ENCODE peak calls at places on chromosomes 16 and 17, in nine cellular contexts. One of them, this sample, is unnamed. For H3K27me3, H3K4me1 and H3K9me3, the result is how much of the 10 kb centered on the place peaks cover.

GRCh38 chr17:79940381-79941087 is 95.1 kb downstream of the TBC1D16 start:
- DNase-seq in K562: no peak
- DNase-seq in PC-3: no peak
- DNase-seq in NT2/D1: no peak
- DNase-seq in fibroblast of lung: no peak
- DNase-seq in suprapubic skin: peak
- DNase-seq in upper lobe of right lung: peak
- DNase-seq in heart right ventricle: peak
- DNase-seq in tibial nerve: no peak
- DNase-seq in this sample: no peak

GRCh38 chr16:67499159-67499558 is 15.8 kb upstream of the AGRP start:
- DNase-seq in fibroblast of lung: no peak
- DNase-seq in upper lobe of right lung: no peak
- DNase-seq in K562: no peak
- DNase-seq in PC-3: no peak
- DNase-seq in NT2/D1: no peak
- DNase-seq in suprapubic skin: no peak
- DNase-seq in heart right ventricle: no peak
- DNase-seq in tibial nerve: no peak
- DNase-seq in this sample: no peak

GRCh38 chr17:80637286-80637703 is 92.7 kb downstream of the RPTOR start:
- DNase-seq in upper lobe of right lung: no peak
- DNase-seq in heart right ventricle: no peak
- DNase-seq in PC-3: no peak
- DNase-seq in suprapubic skin: no peak
- DNase-seq in K562: no peak
- DNase-seq in NT2/D1: no peak
- DNase-seq in fibroblast of lung: no peak
- DNase-seq in tibial nerve: no peak
- DNase-seq in this sample: no peak

GRCh38 chr17:48335168-48335567 is 94.8 kb downstream of the SKAP1 start:
- DNase-seq in upper lobe of right lung: no peak
- DNase-seq in PC-3: no peak
- DNase-seq in fibroblast of lung: no peak
- DNase-seq in NT2/D1: no peak
- DNase-seq in tibial nerve: no peak
- DNase-seq in suprapubic skin: no peak
- DNase-seq in K562: no peak
- DNase-seq in heart right ventricle: no peak
- DNase-seq in this sample: no peak

GRCh38 chr16:2912330-2913199 is 834 bp downstream of the FLYWCH1 start:
- DNase-seq in PC-3: peak
- DNase-seq in upper lobe of right lung: peak
- DNase-seq in NT2/D1: no peak
- DNase-seq in K562: peak
- DNase-seq in fibroblast of lung: peak
- DNase-seq in tibial nerve: no peak
- DNase-seq in heart right ventricle: peak
- DNase-seq in suprapubic skin: no peak
- DNase-seq in this sample: peak

GRCh38 chr17:48351916-48352332 is 78.1 kb downstream of the SKAP1 start:
- DNase-seq in NT2/D1: peak
- DNase-seq in upper lobe of right lung: no peak
- DNase-seq in PC-3: peak
- DNase-seq in heart right ventricle: no peak
- DNase-seq in tibial nerve: no peak
- DNase-seq in fibroblast of lung: peak
- DNase-seq in suprapubic skin: no peak
- DNase-seq in K562: peak
- DNase-seq in this sample: peak

GRCh38 chr16:17445421-17445820 is 25.3 kb downstream of the XYLT1 start:
- DNase-seq in fibroblast of lung: no peak
- DNase-seq in tibial nerve: no peak
- DNase-seq in heart right ventricle: no peak
- DNase-seq in NT2/D1: no peak
- DNase-seq in upper lobe of right lung: no peak
- DNase-seq in PC-3: no peak
- DNase-seq in suprapubic skin: no peak
- DNase-seq in K562: no peak
- DNase-seq in this sample: no peak

GRCh38 chr16:51880776-51881175 is 666.2 kb downstream of the TOX3 start:
- DNase-seq in K562: no peak
- DNase-seq in NT2/D1: no peak
- DNase-seq in heart right ventricle: no peak
- DNase-seq in suprapubic skin: no peak
- DNase-seq in tibial nerve: no peak
- DNase-seq in fibroblast of lung: peak
- DNase-seq in PC-3: peak
- DNase-seq in upper lobe of right lung: no peak
- DNase-seq in this sample: no peak

GRCh38 chr16:59605706-59606105 is 871.6 kb upstream of the GOT2 start:
- DNase-seq in tibial nerve: no peak
- DNase-seq in K562: no peak
- DNase-seq in heart right ventricle: no peak
- DNase-seq in NT2/D1: no peak
- DNase-seq in upper lobe of right lung: no peak
- DNase-seq in fibroblast of lung: no peak
- DNase-seq in PC-3: no peak
- DNase-seq in suprapubic skin: no peak
- DNase-seq in this sample: no peak

GRCh38 chr17:61129876-61130275 is 269.8 kb upstream of the TBX2 start:
- DNase-seq in upper lobe of right lung: no peak
- DNase-seq in fibroblast of lung: no peak
- DNase-seq in K562: no peak
- DNase-seq in PC-3: no peak
- DNase-seq in NT2/D1: no peak
- DNase-seq in tibial nerve: no peak
- DNase-seq in heart right ventricle: no peak
- DNase-seq in suprapubic skin: no peak
- DNase-seq in this sample: no peak

GRCh38 chr17:61130320-61130719 is 269.3 kb upstream of the TBX2 start:
- DNase-seq in upper lobe of right lung: no peak
- DNase-seq in fibroblast of lung: no peak
- DNase-seq in heart right ventricle: no peak
- DNase-seq in NT2/D1: no peak
- DNase-seq in tibial nerve: no peak
- DNase-seq in suprapubic skin: no peak
- DNase-seq in PC-3: no peak
- DNase-seq in K562: no peak
- DNase-seq in this sample: no peak

GRCh38 chr17:61131555-61131954 is 268.1 kb upstream of the TBX2 start:
- DNase-seq in K562: no peak
- DNase-seq in heart right ventricle: no peak
- DNase-seq in NT2/D1: no peak
- DNase-seq in PC-3: no peak
- DNase-seq in upper lobe of right lung: no peak
- DNase-seq in tibial nerve: no peak
- DNase-seq in suprapubic skin: no peak
- DNase-seq in fibroblast of lung: no peak
- DNase-seq in this sample: no peak

GRCh38 chr17:61133853-61134252 is 265.8 kb upstream of the TBX2 start:
- DNase-seq in K562: no peak
- DNase-seq in suprapubic skin: no peak
- DNase-seq in PC-3: no peak
- DNase-seq in fibroblast of lung: no peak
- DNase-seq in upper lobe of right lung: no peak
- DNase-seq in tibial nerve: no peak
- DNase-seq in heart right ventricle: no peak
- DNase-seq in NT2/D1: no peak
- DNase-seq in this sample: no peak

DNA sequence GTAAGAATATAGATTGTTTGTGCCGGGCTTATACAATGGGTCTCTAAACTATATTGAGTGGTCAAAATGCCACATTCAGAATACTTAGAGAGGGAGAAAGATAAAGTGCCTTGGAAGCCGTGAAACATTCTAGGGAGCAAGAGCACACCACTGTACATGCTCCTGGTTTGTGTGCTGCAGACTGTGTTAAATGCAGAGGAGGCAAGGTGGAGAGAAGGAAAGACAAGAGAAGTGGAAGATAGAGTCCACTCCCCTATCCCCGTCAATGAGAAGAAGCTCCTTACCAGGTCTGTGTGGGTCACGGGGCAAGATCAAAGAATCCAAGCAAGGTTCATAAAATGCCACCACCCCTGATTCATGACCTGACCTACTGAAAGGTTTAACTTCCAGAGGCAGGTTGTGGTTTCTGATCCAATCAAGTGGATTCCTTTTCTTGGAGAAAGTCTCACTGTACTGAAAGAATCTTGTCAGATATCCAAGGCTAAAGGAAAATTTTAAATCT is 267.1 kb upstream of the TBX2 start:
- DNase-seq in tibial nerve: no peak
- DNase-seq in K562: no peak
- DNase-seq in NT2/D1: no peak
- DNase-seq in fibroblast of lung: no peak
- DNase-seq in upper lobe of right lung: no peak
- DNase-seq in heart right ventricle: no peak
- DNase-seq in PC-3: no peak
- DNase-seq in suprapubic skin: no peak
- DNase-seq in this sample: no peak
- H3K27me3 ChIP-seq in tibial nerve: under half
- H3K27me3 ChIP-seq in K562: under half
- H3K27me3 ChIP-seq in NT2/D1: under half
- H3K27me3 ChIP-seq in fibroblast of lung: under half
- H3K27me3 ChIP-seq in upper lobe of right lung: under half
- H3K27me3 ChIP-seq in heart right ventricle: under half
- H3K27me3 ChIP-seq in PC-3: under half
- H3K27me3 ChIP-seq in suprapubic skin: under half
- H3K27me3 ChIP-seq in this sample: under half

DNA sequence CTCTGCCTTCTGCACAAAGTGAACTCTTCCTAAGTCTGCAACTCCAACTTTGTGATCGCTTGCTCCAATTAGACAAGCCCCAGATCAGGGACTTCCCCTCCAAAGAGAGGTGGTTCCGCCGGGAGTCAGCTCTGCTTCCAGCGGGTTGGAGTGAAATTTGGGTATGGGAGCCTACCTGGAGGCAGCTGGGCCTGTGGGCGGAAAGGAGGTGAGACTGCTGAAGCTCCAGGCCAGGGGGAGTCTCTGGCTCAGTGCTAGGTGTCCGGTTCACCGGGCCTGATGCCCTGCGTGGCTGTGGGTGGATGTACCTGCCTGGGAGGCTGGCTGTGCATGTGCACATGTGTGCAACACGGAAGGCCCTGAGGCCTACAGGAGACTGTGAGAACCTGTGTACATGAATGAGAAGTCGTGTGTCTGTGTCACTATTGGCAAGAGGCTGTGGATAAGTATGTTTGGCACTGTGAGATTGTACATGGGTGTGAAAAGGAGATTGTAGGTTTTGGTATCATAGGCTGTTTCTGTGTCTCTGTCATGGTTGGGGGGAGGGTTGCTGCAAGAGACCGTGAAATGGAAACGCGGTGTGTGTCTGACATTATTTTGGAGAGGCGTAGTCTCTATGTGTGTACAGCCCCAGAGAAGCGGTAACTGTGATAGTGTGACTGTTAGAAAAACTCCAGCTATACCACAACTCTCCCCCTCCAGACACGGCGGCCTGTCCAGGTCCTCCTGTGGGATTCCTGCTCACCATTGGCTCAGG is 4.2 kb downstream of the LHX1 start:
- DNase-seq in upper lobe of right lung: no peak
- DNase-seq in fibroblast of lung: no peak
- DNase-seq in heart right ventricle: no peak
- DNase-seq in K562: no peak
- DNase-seq in NT2/D1: no peak
- DNase-seq in tibial nerve: no peak
- DNase-seq in suprapubic skin: no peak
- DNase-seq in PC-3: no peak
- DNase-seq in this sample: no peak
- H3K4me1 ChIP-seq in upper lobe of right lung: under half
- H3K4me1 ChIP-seq in fibroblast of lung: under half
- H3K4me1 ChIP-seq in heart right ventricle: under half
- H3K4me1 ChIP-seq in K562: under half
- H3K4me1 ChIP-seq in NT2/D1: under half
- H3K4me1 ChIP-seq in tibial nerve: under half
- H3K4me1 ChIP-seq in suprapubic skin: half or more
- H3K4me1 ChIP-seq in PC-3: under half
- H3K4me1 ChIP-seq in this sample: under half

DNA sequence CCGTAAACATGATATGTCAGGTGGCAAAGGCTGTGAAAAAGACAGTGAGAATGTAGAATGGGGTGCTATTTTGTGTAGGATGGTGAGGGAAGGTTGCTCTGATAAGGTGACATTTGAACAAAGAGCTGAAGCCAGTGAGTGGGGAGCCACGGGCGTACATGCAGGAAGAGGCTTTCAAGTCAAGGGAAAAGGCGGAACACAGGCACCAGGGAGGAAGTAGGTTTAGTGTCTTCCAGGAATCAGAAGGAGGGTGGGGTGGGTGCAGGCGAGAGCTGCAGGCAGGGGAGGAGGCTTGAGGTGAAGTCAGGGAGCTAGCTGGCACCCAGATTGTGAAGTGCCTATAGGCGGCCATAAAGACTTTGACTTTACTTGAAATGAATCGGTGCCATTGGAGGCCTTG is 14.1 kb downstream of the ZFP90 start:
- DNase-seq in NT2/D1: no peak
- DNase-seq in suprapubic skin: no peak
- DNase-seq in fibroblast of lung: no peak
- DNase-seq in K562: no peak
- DNase-seq in heart right ventricle: no peak
- DNase-seq in PC-3: no peak
- DNase-seq in tibial nerve: no peak
- DNase-seq in upper lobe of right lung: no peak
- DNase-seq in this sample: no peak
- H3K9me3 ChIP-seq in NT2/D1: half or more
- H3K9me3 ChIP-seq in suprapubic skin: half or more
- H3K9me3 ChIP-seq in fibroblast of lung: under half
- H3K9me3 ChIP-seq in K562: under half
- H3K9me3 ChIP-seq in heart right ventricle: half or more
- H3K9me3 ChIP-seq in PC-3: under half
- H3K9me3 ChIP-seq in tibial nerve: under half
- H3K9me3 ChIP-seq in upper lobe of right lung: half or more
- H3K9me3 ChIP-seq in this sample: half or more

GRCh38 chr16:29899516-29900101 is at the start of gene SEZ6L2:
- DNase-seq in K562: peak
- DNase-seq in fibroblast of lung: peak
- DNase-seq in PC-3: peak
- DNase-seq in upper lobe of right lung: peak
- DNase-seq in tibial nerve: no peak
- DNase-seq in heart right ventricle: peak
- DNase-seq in NT2/D1: peak
- DNase-seq in suprapubic skin: peak
- DNase-seq in this sample: no peak

GRCh38 chr16:29900102-29900887 is at the start of gene ASPHD1:
- DNase-seq in upper lobe of right lung: peak
- DNase-seq in suprapubic skin: no peak
- DNase-seq in fibroblast of lung: peak
- DNase-seq in tibial nerve: peak
- DNase-seq in K562: no peak
- DNase-seq in NT2/D1: peak
- DNase-seq in PC-3: peak
- DNase-seq in heart right ventricle: no peak
- DNase-seq in this sample: peak

GRCh38 chr16:29900888-29901606 is 759 bp downstream of the ASPHD1 start:
- DNase-seq in PC-3: no peak
- DNase-seq in heart right ventricle: no peak
- DNase-seq in upper lobe of right lung: no peak
- DNase-seq in NT2/D1: no peak
- DNase-seq in tibial nerve: no peak
- DNase-seq in K562: no peak
- DNase-seq in suprapubic skin: no peak
- DNase-seq in fibroblast of lung: no peak
- DNase-seq in this sample: no peak

GRCh38 chr16:29903579-29903978 is 3.3 kb downstream of the ASPHD1 start:
- DNase-seq in K562: no peak
- DNase-seq in PC-3: no peak
- DNase-seq in fibroblast of lung: no peak
- DNase-seq in heart right ventricle: no peak
- DNase-seq in upper lobe of right lung: no peak
- DNase-seq in NT2/D1: no peak
- DNase-seq in suprapubic skin: no peak
- DNase-seq in tibial nerve: no peak
- DNase-seq in this sample: no peak

GRCh38 chr16:29901607-29901945 is 1.3 kb downstream of the ASPHD1 start:
- DNase-seq in PC-3: no peak
- DNase-seq in NT2/D1: no peak
- DNase-seq in fibroblast of lung: no peak
- DNase-seq in upper lobe of right lung: no peak
- DNase-seq in heart right ventricle: no peak
- DNase-seq in tibial nerve: no peak
- DNase-seq in K562: no peak
- DNase-seq in suprapubic skin: no peak
- DNase-seq in this sample: no peak
- H3K27me3 ChIP-seq in PC-3: under half
- H3K27me3 ChIP-seq in NT2/D1: under half
- H3K27me3 ChIP-seq in fibroblast of lung: under half
- H3K27me3 ChIP-seq in upper lobe of right lung: under half
- H3K27me3 ChIP-seq in heart right ventricle: under half
- H3K27me3 ChIP-seq in tibial nerve: under half
- H3K27me3 ChIP-seq in K562: under half
- H3K27me3 ChIP-seq in suprapubic skin: under half
- H3K27me3 ChIP-seq in this sample: under half

This sample was measured in naive thymus-derived CD4-positive, alpha-beta T cell.